ENCODE peak calls at places on chromosomes 3 and 15, in five cellular contexts. X, I, A, G and K are unnamed samples.

GRCh38 chr3:98961161-98962155 is 60.0 kb upstream of the DCBLD2 start:
- DNase-seq in X (no peak), A (no peak), G (no peak), I (no peak), K (no peak)

GRCh38 chr15:97517726-97518125 is 442.8 kb upstream of the ARRDC4 start:
- DNase-seq in X (no peak), G (no peak), A (no peak), I (no peak), K (no peak)

GRCh38 chr15:31236184-31237041 is 90.2 kb upstream of the KLF13 start:
- DNase-seq in I (no peak), A (peak; percentile 46), X (peak; percentile 64), G (peak; percentile 86), K (peak; percentile 16)

GRCh38 chr3:16885588-16885903 is 791 bp downstream of the PLCL2 start:
- DNase-seq in A (no peak), G (no peak), I (no peak), X (no peak), K (no peak)

GRCh38 chr15:85491663-85492062 is 111.3 kb downstream of the AKAP13 start:
- DNase-seq in I (no peak), A (no peak), G (no peak), X (no peak), K (no peak)

GRCh38 chr15:70627734-70628541 is 135.4 kb downstream of the UACA start:
- DNase-seq in A (no peak), X (no peak), G (peak; percentile 59), I (no peak), K (no peak)

GRCh38 chr3:30586806-30587486 is 19.5 kb upstream of the TGFBR2 start:
- DNase-seq in A (no peak), X (no peak), I (no peak), G (no peak), K (no peak)

GRCh38 chr3:120177907-120178306 is 83.7 kb upstream of the GSK3B start:
- DNase-seq in X (peak; percentile 23), G (no peak), A (no peak), I (no peak), K (no peak)

GRCh38 chr3:153442799-153443487 is 280.9 kb downstream of the RAP2B start:
- DNase-seq in I (no peak), X (no peak), A (no peak), G (no peak), K (no peak)

GRCh38 chr15:89784686-89784960 is 8.5 kb downstream of the MESP2 start:
- DNase-seq in I (no peak), G (no peak), A (no peak), X (no peak), K (no peak)
- TF ChIP-seq FOXM1 in I (no peak), G (no peak), A (no peak), X (no peak), K (no peak)

GRCh38 chr3:193905993-193906396 is 230.0 kb upstream of the HES1 start:
- DNase-seq in A (no peak), X (no peak), I (no peak), G (no peak), K (no peak)
- TF ChIP-seq FOXM1 in A (no peak), X (no peak), I (no peak), G (no peak), K (no peak)

DNA sequence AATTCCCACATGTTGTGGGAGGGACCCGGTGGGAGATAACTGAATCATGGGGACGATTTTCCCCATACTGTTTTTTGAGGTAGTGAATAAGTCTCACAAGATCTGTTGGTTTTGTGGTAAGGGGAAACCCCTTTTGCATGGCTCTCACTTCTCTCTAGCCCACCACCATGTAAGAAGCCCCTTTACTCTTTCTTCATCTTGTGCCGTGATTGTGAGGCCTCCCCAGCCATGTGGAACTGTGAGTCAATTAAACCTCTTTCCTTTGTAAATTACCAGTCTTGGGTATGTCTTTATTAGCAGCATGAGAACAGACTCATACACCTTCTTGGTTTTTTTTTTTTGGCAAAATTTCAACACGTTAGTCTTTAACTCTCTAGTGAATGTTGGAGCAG is 18.1 kb downstream of the ARL8B start:
- DNase-seq in A (no peak), I (no peak), G (no peak), X (no peak), K (no peak)
- TF ChIP-seq FOXM1 in A (no peak), I (peak; percentile 71), G (no peak), X (no peak), K (no peak)

DNA sequence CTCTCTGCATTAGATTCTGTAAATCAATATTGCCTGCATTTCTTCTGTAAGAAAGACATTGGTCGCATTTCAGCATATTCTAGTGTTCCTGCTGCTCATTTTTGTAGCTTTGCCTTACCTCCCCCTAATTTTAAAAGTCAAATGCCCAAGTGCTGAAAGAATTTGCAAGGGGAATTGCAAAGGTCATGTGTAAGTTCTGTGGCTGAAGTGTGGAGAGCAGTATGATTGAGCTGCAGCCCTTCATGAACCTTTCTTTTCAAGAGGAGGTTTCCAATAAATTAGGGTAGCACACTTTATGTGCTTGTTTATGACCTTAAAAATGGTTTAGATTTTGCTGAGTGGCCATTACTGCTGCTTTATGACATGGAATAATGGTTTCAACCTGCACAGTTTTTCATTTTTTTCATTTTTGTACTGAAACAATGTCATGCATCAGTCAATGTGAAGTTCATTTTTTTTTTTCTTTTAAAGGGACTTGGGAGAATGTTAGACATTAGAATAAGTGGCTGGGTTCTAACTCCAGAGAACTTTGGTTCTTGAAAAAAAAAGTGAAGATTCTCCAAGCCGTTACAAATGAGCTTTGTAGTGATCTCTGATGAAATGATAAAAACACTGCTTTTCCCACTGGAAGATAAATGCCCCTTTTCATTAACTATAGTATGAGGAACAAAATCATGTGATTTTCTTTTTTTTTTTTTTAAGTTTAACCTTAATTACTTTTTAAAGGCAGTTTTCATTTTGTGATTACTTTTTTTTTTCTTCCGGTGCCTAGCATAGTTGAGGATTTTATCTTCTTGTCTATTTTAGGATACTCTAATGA is 99.6 kb downstream of the MITF start:
- DNase-seq in I (no peak), A (no peak), G (no peak), X (no peak), K (no peak)
- TF ChIP-seq FOXM1 in I (no peak), A (no peak), G (peak; percentile 6), X (no peak), K (no peak)

GRCh38 chr3:184688872-184689271 is 23.0 kb downstream of the MAGEF1 start:
- DNase-seq in G (peak; percentile 14), A (no peak), I (no peak), X (no peak), K (no peak)

GRCh38 chr3:184685055-184685454 is 26.8 kb downstream of the MAGEF1 start:
- DNase-seq in A (no peak), X (no peak), G (peak; percentile 11), I (no peak), K (no peak)

GRCh38 chr3:184688251-184688851 is 23.5 kb downstream of the MAGEF1 start:
- DNase-seq in X (no peak), G (peak; percentile 25), I (no peak), A (no peak), K (no peak)

GRCh38 chr3:184685646-184686045 is 26.2 kb downstream of the MAGEF1 start:
- DNase-seq in X (no peak), A (no peak), G (peak; percentile 28), I (no peak), K (no peak)

GRCh38 chr3:184687363-184688049 is 24.4 kb downstream of the MAGEF1 start:
- DNase-seq in I (no peak), G (peak; percentile 42), A (no peak), X (no peak), K (peak; percentile 36)
- TF ChIP-seq FOXM1 in I (no peak), G (no peak), A (no peak), X (no peak), K (no peak)

GRCh38 chr3:24288538-24289236 is 206.0 kb downstream of the THRB start:
- DNase-seq in G (no peak), I (no peak), A (no peak), X (no peak), K (no peak)
- TF ChIP-seq FOXM1 in G (no peak), I (no peak), A (no peak), X (no peak), K (no peak)